ENCODE peak calls at places on chromosomes 12 and 14, in eight cellular contexts. One of them, this sample, is unnamed.
A peak's percentile ranks its signal among the peaks of the same experiment; 100 is the strongest.

GRCh38 chr14:105075364-105076295 is 10.4 kb upstream of the GPR132 start:
- DNase-seq in left kidney: peak; percentile 71
- DNase-seq in astrocyte of the spinal cord: no peak
- DNase-seq in stimulated activated CD8-positive, alpha-beta memory T cell treated with anti-CD3 and anti-CD28 coated beads, Interleukin-4, amount 100 ng/mL, for 1 hour: no peak
- DNase-seq in left ventricle myocardium inferior: peak; percentile 68
- DNase-seq in occipital lobe: no peak
- DNase-seq in NCI-H1694 treated with DMSO at 0.1 percent for 48 hours: peak; percentile 33
- DNase-seq in activated T-cell treated with anti-CD3 and anti-CD28 coated beads for 24 hours: no peak
- DNase-seq in this sample: no peak

GRCh38 chr14:98792171-98792570 is 479.8 kb downstream of the BCL11B start:
- DNase-seq in left kidney: no peak
- DNase-seq in stimulated activated CD8-positive, alpha-beta memory T cell treated with anti-CD3 and anti-CD28 coated beads, Interleukin-4, amount 100 ng/mL, for 1 hour: no peak
- DNase-seq in astrocyte of the spinal cord: no peak
- DNase-seq in activated T-cell treated with anti-CD3 and anti-CD28 coated beads for 24 hours: no peak
- DNase-seq in left ventricle myocardium inferior: no peak
- DNase-seq in occipital lobe: no peak
- DNase-seq in NCI-H1694 treated with DMSO at 0.1 percent for 48 hours: no peak
- DNase-seq in this sample: no peak

GRCh38 chr12:111942557-111942956 is 70.4 kb downstream of the TMEM116 start:
- DNase-seq in left kidney: peak; percentile 48
- DNase-seq in NCI-H1694 treated with DMSO at 0.1 percent for 48 hours: no peak
- DNase-seq in activated T-cell treated with anti-CD3 and anti-CD28 coated beads for 24 hours: no peak
- DNase-seq in left ventricle myocardium inferior: no peak
- DNase-seq in stimulated activated CD8-positive, alpha-beta memory T cell treated with anti-CD3 and anti-CD28 coated beads, Interleukin-4, amount 100 ng/mL, for 1 hour: no peak
- DNase-seq in occipital lobe: no peak
- DNase-seq in astrocyte of the spinal cord: peak; percentile 68
- DNase-seq in this sample: no peak

GRCh38 chr12:68428211-68428610 is 96.0 kb upstream of the MDM1 start:
- DNase-seq in left ventricle myocardium inferior: no peak
- DNase-seq in occipital lobe: no peak
- DNase-seq in left kidney: no peak
- DNase-seq in NCI-H1694 treated with DMSO at 0.1 percent for 48 hours: no peak
- DNase-seq in activated T-cell treated with anti-CD3 and anti-CD28 coated beads for 24 hours: no peak
- DNase-seq in astrocyte of the spinal cord: no peak
- DNase-seq in stimulated activated CD8-positive, alpha-beta memory T cell treated with anti-CD3 and anti-CD28 coated beads, Interleukin-4, amount 100 ng/mL, for 1 hour: no peak
- DNase-seq in this sample: no peak

GRCh38 chr12:6758511-6758910 is 5.6 kb upstream of the MLF2 start:
- DNase-seq in occipital lobe: no peak
- DNase-seq in left kidney: no peak
- DNase-seq in NCI-H1694 treated with DMSO at 0.1 percent for 48 hours: no peak
- DNase-seq in astrocyte of the spinal cord: no peak
- DNase-seq in activated T-cell treated with anti-CD3 and anti-CD28 coated beads for 24 hours: no peak
- DNase-seq in stimulated activated CD8-positive, alpha-beta memory T cell treated with anti-CD3 and anti-CD28 coated beads, Interleukin-4, amount 100 ng/mL, for 1 hour: no peak
- DNase-seq in left ventricle myocardium inferior: no peak
- DNase-seq in this sample: no peak

GRCh38 chr12:98793121-98793520 is 148.0 kb downstream of the APAF1 start:
- DNase-seq in occipital lobe: no peak
- DNase-seq in left kidney: no peak
- DNase-seq in NCI-H1694 treated with DMSO at 0.1 percent for 48 hours: no peak
- DNase-seq in stimulated activated CD8-positive, alpha-beta memory T cell treated with anti-CD3 and anti-CD28 coated beads, Interleukin-4, amount 100 ng/mL, for 1 hour: no peak
- DNase-seq in astrocyte of the spinal cord: peak; percentile 1
- DNase-seq in left ventricle myocardium inferior: no peak
- DNase-seq in activated T-cell treated with anti-CD3 and anti-CD28 coated beads for 24 hours: no peak
- DNase-seq in this sample: no peak

GRCh38 chr12:96886998-96887677 is 19.9 kb upstream of the NEDD1 start:
- DNase-seq in stimulated activated CD8-positive, alpha-beta memory T cell treated with anti-CD3 and anti-CD28 coated beads, Interleukin-4, amount 100 ng/mL, for 1 hour: no peak
- DNase-seq in NCI-H1694 treated with DMSO at 0.1 percent for 48 hours: no peak
- DNase-seq in astrocyte of the spinal cord: peak; percentile 85
- DNase-seq in left ventricle myocardium inferior: no peak
- DNase-seq in left kidney: peak; percentile 25
- DNase-seq in activated T-cell treated with anti-CD3 and anti-CD28 coated beads for 24 hours: no peak
- DNase-seq in occipital lobe: peak; percentile 0
- DNase-seq in this sample: no peak

GRCh38 chr12:109736552-109737108 is 23.0 kb downstream of the FAM222A start:
- DNase-seq in stimulated activated CD8-positive, alpha-beta memory T cell treated with anti-CD3 and anti-CD28 coated beads, Interleukin-4, amount 100 ng/mL, for 1 hour: no peak
- DNase-seq in left kidney: peak; percentile 96
- DNase-seq in left ventricle myocardium inferior: peak; percentile 15
- DNase-seq in astrocyte of the spinal cord: peak; percentile 44
- DNase-seq in activated T-cell treated with anti-CD3 and anti-CD28 coated beads for 24 hours: no peak
- DNase-seq in occipital lobe: no peak
- DNase-seq in NCI-H1694 treated with DMSO at 0.1 percent for 48 hours: no peak
- DNase-seq in this sample: no peak

GRCh38 chr12:122024132-122024785 is 2.6 kb downstream of the BCL7A start:
- DNase-seq in stimulated activated CD8-positive, alpha-beta memory T cell treated with anti-CD3 and anti-CD28 coated beads, Interleukin-4, amount 100 ng/mL, for 1 hour: no peak
- DNase-seq in activated T-cell treated with anti-CD3 and anti-CD28 coated beads for 24 hours: no peak
- DNase-seq in left ventricle myocardium inferior: no peak
- DNase-seq in left kidney: peak; percentile 79
- DNase-seq in astrocyte of the spinal cord: no peak
- DNase-seq in NCI-H1694 treated with DMSO at 0.1 percent for 48 hours: no peak
- DNase-seq in occipital lobe: no peak
- DNase-seq in this sample: no peak

GRCh38 chr14:58747181-58747580 is 109.4 kb downstream of the DACT1 start:
- DNase-seq in stimulated activated CD8-positive, alpha-beta memory T cell treated with anti-CD3 and anti-CD28 coated beads, Interleukin-4, amount 100 ng/mL, for 1 hour: no peak
- DNase-seq in left ventricle myocardium inferior: no peak
- DNase-seq in astrocyte of the spinal cord: peak; percentile 80
- DNase-seq in left kidney: no peak
- DNase-seq in NCI-H1694 treated with DMSO at 0.1 percent for 48 hours: no peak
- DNase-seq in occipital lobe: no peak
- DNase-seq in activated T-cell treated with anti-CD3 and anti-CD28 coated beads for 24 hours: no peak
- DNase-seq in this sample: no peak

GRCh38 chr12:678747-679712 is 15.8 kb upstream of the NINJ2 start:
- DNase-seq in astrocyte of the spinal cord: no peak
- DNase-seq in occipital lobe: no peak
- DNase-seq in stimulated activated CD8-positive, alpha-beta memory T cell treated with anti-CD3 and anti-CD28 coated beads, Interleukin-4, amount 100 ng/mL, for 1 hour: no peak
- DNase-seq in NCI-H1694 treated with DMSO at 0.1 percent for 48 hours: no peak
- DNase-seq in left ventricle myocardium inferior: no peak
- DNase-seq in left kidney: no peak
- DNase-seq in activated T-cell treated with anti-CD3 and anti-CD28 coated beads for 24 hours: peak; percentile 32
- DNase-seq in this sample: no peak

GRCh38 chr12:110314308-110314707 is 33.3 kb downstream of the ATP2A2 start:
- DNase-seq in activated T-cell treated with anti-CD3 and anti-CD28 coated beads for 24 hours: no peak
- DNase-seq in left ventricle myocardium inferior: no peak
- DNase-seq in left kidney: no peak
- DNase-seq in stimulated activated CD8-positive, alpha-beta memory T cell treated with anti-CD3 and anti-CD28 coated beads, Interleukin-4, amount 100 ng/mL, for 1 hour: no peak
- DNase-seq in occipital lobe: no peak
- DNase-seq in astrocyte of the spinal cord: peak; percentile 72
- DNase-seq in NCI-H1694 treated with DMSO at 0.1 percent for 48 hours: no peak
- DNase-seq in this sample: no peak

GRCh38 chr12:538731-539539 is 79.2 kb downstream of the B4GALNT3 start:
- DNase-seq in left ventricle myocardium inferior: peak; percentile 69
- DNase-seq in stimulated activated CD8-positive, alpha-beta memory T cell treated with anti-CD3 and anti-CD28 coated beads, Interleukin-4, amount 100 ng/mL, for 1 hour: peak; percentile 8
- DNase-seq in activated T-cell treated with anti-CD3 and anti-CD28 coated beads for 24 hours: no peak
- DNase-seq in left kidney: no peak
- DNase-seq in occipital lobe: no peak
- DNase-seq in NCI-H1694 treated with DMSO at 0.1 percent for 48 hours: peak; percentile 23
- DNase-seq in astrocyte of the spinal cord: peak; percentile 54
- DNase-seq in this sample: no peak